ENCODE peak calls at places on chromosomes 16 and 17, in four cellular contexts. K, Q, R and I are unnamed samples.

GRCh38 chr16:10984509-10984908 is 40.1 kb downstream of the CLEC16A start:
- DNase-seq in K (no peak), Q (no peak), R (no peak), I (no peak)

GRCh38 chr16:84785843-84786538 is 33.8 kb upstream of the CRISPLD2 start:
- DNase-seq in K (no peak), Q (no peak), R (no peak), I (peak; percentile 20)

GRCh38 chr16:49019826-49020401 is 261.7 kb downstream of the CBLN1 start:
- DNase-seq in K (no peak), Q (no peak), R (no peak), I (no peak)

GRCh38 chr16:9419161-9419560 is 327.7 kb downstream of the HAPSTR1 start:
- DNase-seq in Q (no peak), R (no peak), K (no peak), I (no peak)

GRCh38 chr17:67047382-67047781 is 3.0 kb downstream of the CACNG1 start:
- DNase-seq in R (no peak), K (no peak), Q (no peak), I (no peak)

GRCh38 chr17:76558210-76559095 is 18.6 kb downstream of the PRCD start:
- DNase-seq in K (no peak), Q (no peak), R (no peak), I (peak; percentile 62)

GRCh38 chr16:78762222-78762621 is 662.8 kb downstream of the WWOX start:
- DNase-seq in Q (no peak), K (no peak), R (no peak), I (no peak)

GRCh38 chr17:68103148-68103547 is 67.6 kb downstream of the KPNA2 start:
- DNase-seq in Q (no peak), R (no peak), K (no peak), I (no peak)

GRCh38 chr16:28538733-28539596 is at the start of gene NUPR1:
- DNase-seq in K (peak; percentile 97), Q (no peak), R (peak; percentile 97), I (no peak)

GRCh38 chr17:76868669-76869208 is 535 bp downstream of the MGAT5B start:
- DNase-seq in Q (no peak), K (no peak), R (no peak), I (peak; percentile 37)

GRCh38 chr17:3556905-3557767 is 476 bp downstream of the TRPV3 start:
- DNase-seq in R (no peak), K (no peak), Q (no peak), I (no peak)

GRCh38 chr17:47243737-47244598 is 9.7 kb upstream of the ITGB3 start:
- DNase-seq in R (no peak), K (no peak), Q (no peak), I (no peak)

GRCh38 chr16:57092786-57093301 is 461 bp downstream of the CPNE2 start:
- DNase-seq in Q (peak; percentile 73), R (peak; percentile 29), K (no peak), I (no peak)

GRCh38 chr17:33050611-33051140 is 59.0 kb downstream of the SPACA3 start:
- DNase-seq in K (no peak), R (no peak), Q (no peak), I (no peak)

GRCh38 chr17:14672830-14673229 is 371.9 kb downstream of the HS3ST3B1 start:
- DNase-seq in R (no peak), K (no peak), Q (no peak), I (no peak)

GRCh38 chr16:67277999-67278772 is 1.1 kb upstream of the PLEKHG4 start:
- DNase-seq in R (peak; percentile 32), Q (no peak), K (no peak), I (no peak)

GRCh38 chr16:1877089-1877488 is 5.1 kb upstream of the MEIOB start:
- DNase-seq in R (no peak), K (no peak), Q (no peak), I (no peak)

GRCh38 chr17:73634629-73635028 is 9.6 kb downstream of the SDK2 start:
- DNase-seq in Q (no peak), R (no peak), K (no peak), I (no peak)

GRCh38 chr17:57356153-57356721 is 99.9 kb downstream of the MSI2 start:
- DNase-seq in K (no peak), R (peak; percentile 32), Q (no peak), I (peak; percentile 54)

GRCh38 chr17:67686246-67686645 is 31.5 kb upstream of the NOL11 start:
- DNase-seq in R (no peak), K (no peak), Q (no peak), I (no peak)

GRCh38 chr17:47789611-47790520 is 31.7 kb downstream of the OSBPL7 start:
- DNase-seq in R (peak; percentile 66), K (no peak), Q (no peak), I (peak; percentile 14)

GRCh38 chr16:59459811-59460210 is 725.7 kb upstream of the GOT2 start:
- DNase-seq in R (no peak), K (no peak), Q (no peak), I (no peak)

GRCh38 chr16:51084074-51084928 is 66.8 kb downstream of the SALL1 start:
- DNase-seq in R (no peak), K (no peak), Q (no peak), I (no peak)

GRCh38 chr17:56756536-56756935 is 77.2 kb downstream of the C17orf67 start:
- DNase-seq in Q (no peak), R (no peak), K (no peak), I (no peak)

GRCh38 chr17:9612016-9612415 is 33.3 kb upstream of the USP43 start:
- DNase-seq in Q (no peak), R (no peak), K (no peak), I (no peak)

GRCh38 chr16:54285414-54286066 is 1.0 kb downstream of the IRX3 start:
- DNase-seq in K (no peak), Q (no peak), R (no peak), I (no peak)

GRCh38 chr16:11561440-11561797 is 25.3 kb downstream of the LITAF start:
- DNase-seq in K (no peak), Q (no peak), R (no peak), I (no peak)

GRCh38 chr17:32593003-32593402 is 106.2 kb downstream of the CDK5R1 start:
- DNase-seq in Q (no peak), R (no peak), K (no peak), I (no peak)

GRCh38 chr16:71883849-71884638 is at the start of gene ZNF821:
- DNase-seq in Q (peak; percentile 75), R (peak; percentile 89), K (peak; percentile 49), I (peak; percentile 76)

GRCh38 chr17:64183815-64184397 is 54.0 kb upstream of the ERN1 start:
- DNase-seq in R (no peak), Q (no peak), K (no peak), I (no peak)

GRCh38 chr16:22373662-22374310 is 633 bp downstream of the CDR2 start:
- DNase-seq in Q (peak; percentile 29), R (peak; percentile 47), K (peak; percentile 27), I (peak; percentile 58)

GRCh38 chr17:1043601-1044251 is 46.8 kb downstream of the TIMM22 start:
- DNase-seq in R (peak; percentile 34), Q (no peak), K (no peak), I (no peak)

GRCh38 chr16:71929048-71929447 is 33.7 kb downstream of the IST1 start:
- DNase-seq in Q (no peak), R (no peak), K (no peak), I (no peak)

GRCh38 chr17:50560931-50561750 is 626 bp downstream of the CACNA1G start:
- DNase-seq in K (no peak), R (no peak), Q (no peak), I (no peak)

GRCh38 chr17:78359936-78360370 is at the start of gene SOCS3:
- DNase-seq in R (peak; percentile 88), Q (peak; percentile 78), K (peak; percentile 95), I (peak; percentile 95)
- TF ChIP-seq POLR2A in R (peak; percentile 29), Q (peak; percentile 21), K (peak; percentile 97), I (peak; percentile 82)

DNA sequence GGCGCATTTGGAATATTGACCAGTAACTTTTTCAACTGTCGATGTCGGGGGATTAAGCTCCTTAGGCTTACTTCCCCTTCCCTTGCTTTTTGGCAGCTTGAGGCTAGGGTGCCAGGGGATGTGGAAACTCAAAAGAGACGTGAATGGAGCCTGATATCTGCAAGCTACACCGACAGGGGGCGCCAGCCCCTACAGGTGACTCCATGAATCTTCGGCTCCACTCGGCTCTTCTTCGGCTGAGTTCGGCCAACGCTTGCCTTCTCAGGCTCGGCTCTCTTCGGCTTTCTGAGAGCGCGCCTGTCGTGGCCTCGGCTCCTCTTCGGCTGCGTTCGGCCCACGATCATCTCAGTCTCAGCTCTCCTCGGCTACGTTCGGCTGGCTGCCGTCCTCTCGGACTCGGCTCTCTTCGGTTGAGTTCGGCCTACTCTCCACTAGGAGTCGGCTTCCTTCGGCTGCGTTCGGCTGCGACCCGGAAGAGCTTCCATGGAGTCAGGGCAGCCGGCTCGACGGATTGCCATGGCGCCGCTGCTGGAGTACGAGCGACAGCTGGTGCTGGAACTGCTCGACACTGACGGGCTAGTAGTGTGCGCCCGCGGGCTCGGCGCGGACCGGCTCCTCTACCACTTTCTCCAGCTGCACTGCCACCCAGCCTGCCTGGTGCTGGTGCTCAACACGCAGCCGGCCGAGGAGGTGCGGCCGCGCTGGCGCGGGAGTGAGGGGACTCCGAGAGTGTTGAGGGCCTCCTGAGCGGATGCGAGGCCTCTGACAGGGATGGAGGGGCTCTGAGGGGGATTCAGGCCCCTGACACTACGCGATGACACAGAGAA is at the start of gene ERCC4:
- DNase-seq in K (peak; percentile 99), Q (peak; percentile 88), R (peak; percentile 100), I (peak; percentile 99)
- TF ChIP-seq POLR2A in K (peak; percentile 37), Q (peak; percentile 90), R (no peak), I (peak; percentile 77)

GRCh38 chr17:29760279-29760721 is 137.6 kb upstream of the CORO6 start:
- DNase-seq in K (no peak), R (no peak), Q (no peak), I (peak; percentile 29)
- TF ChIP-seq POLR2A in K (no peak), R (no peak), Q (no peak), I (no peak)

GRCh38 chr16:4694664-4695451 is 1.5 kb downstream of the NUDT16L1 start:
- DNase-seq in R (no peak), K (no peak), Q (no peak), I (no peak)

GRCh38 chr16:4693956-4694663 is 748 bp downstream of the NUDT16L1 start:
- DNase-seq in K (no peak), R (no peak), Q (peak; percentile 78), I (peak; percentile 53)

GRCh38 chr16:4696172-4696904 is 3.0 kb downstream of the NUDT16L1 start:
- DNase-seq in Q (no peak), R (peak; percentile 76), K (no peak), I (no peak)

GRCh38 chr16:4696905-4697866 is 3.8 kb downstream of the NUDT16L1 start:
- DNase-seq in Q (no peak), R (no peak), K (no peak), I (no peak)

GRCh38 chr16:4695473-4696171 is 2.3 kb downstream of the NUDT16L1 start:
- DNase-seq in Q (no peak), R (no peak), K (no peak), I (no peak)
- TF ChIP-seq POLR2A in Q (no peak), R (no peak), K (no peak), I (no peak)